ENCODE peak calls at places on chromosomes 5 and 9, in four cellular contexts. B, I, P and W are unnamed samples. For H3K36me3, the result is how much of the 10 kb centered on the place peaks cover.

GRCh38 chr5:158541535-158541934 is 558.2 kb downstream of the EBF1 start:
- DNase-seq in I (no peak), B (no peak), P (no peak), W (no peak)

GRCh38 chr9:16328349-16328748 is 542.1 kb downstream of the BNC2 start:
- DNase-seq in I (no peak), B (no peak), P (no peak), W (no peak)

GRCh38 chr9:86549920-86550319 is 195.7 kb upstream of the TUT7 start:
- DNase-seq in P (no peak), B (no peak), I (no peak), W (no peak)

GRCh38 chr5:68303038-68303738 is 87.6 kb downstream of the PIK3R1 start:
- DNase-seq in P (no peak), I (peak), B (no peak), W (no peak)

GRCh38 chr5:158277276-158277675 is 418.3 kb upstream of the CLINT1 start:
- DNase-seq in P (no peak), B (no peak), I (no peak), W (no peak)

GRCh38 chr9:23005061-23005690 is 558.6 kb downstream of the DMRTA1 start:
- DNase-seq in I (no peak), P (no peak), B (no peak), W (no peak)

GRCh38 chr5:43019615-43020293 is 20.4 kb downstream of the ANXA2R start:
- DNase-seq in B (peak), P (no peak), I (no peak), W (no peak)

GRCh38 chr5:1771149-1772065 is 28.2 kb downstream of the MRPL36 start:
- DNase-seq in I (no peak), B (no peak), P (no peak), W (no peak)

GRCh38 chr5:109612278-109612905 is 77.3 kb upstream of the MAN2A1 start:
- DNase-seq in P (no peak), I (no peak), B (peak), W (no peak)

GRCh38 chr9:70639853-70640814 is 225.7 kb upstream of the KLF9 start:
- DNase-seq in B (peak), P (no peak), I (peak), W (no peak)

GRCh38 chr5:109829331-109829730 is 139.6 kb downstream of the MAN2A1 start:
- DNase-seq in I (no peak), B (no peak), P (no peak), W (no peak)

GRCh38 chr5:25649628-25650265 is 1005.0 kb upstream of the CDH10 start:
- DNase-seq in B (no peak), P (no peak), I (no peak), W (no peak)

GRCh38 chr5:114361724-114362196 is at the start of gene KCNN2:
- DNase-seq in I (peak), P (no peak), B (peak), W (no peak)

GRCh38 chr9:128628471-128629048 is 28.1 kb downstream of the DYNC2I2 start:
- DNase-seq in I (no peak), B (no peak), P (peak), W (peak)

DNA sequence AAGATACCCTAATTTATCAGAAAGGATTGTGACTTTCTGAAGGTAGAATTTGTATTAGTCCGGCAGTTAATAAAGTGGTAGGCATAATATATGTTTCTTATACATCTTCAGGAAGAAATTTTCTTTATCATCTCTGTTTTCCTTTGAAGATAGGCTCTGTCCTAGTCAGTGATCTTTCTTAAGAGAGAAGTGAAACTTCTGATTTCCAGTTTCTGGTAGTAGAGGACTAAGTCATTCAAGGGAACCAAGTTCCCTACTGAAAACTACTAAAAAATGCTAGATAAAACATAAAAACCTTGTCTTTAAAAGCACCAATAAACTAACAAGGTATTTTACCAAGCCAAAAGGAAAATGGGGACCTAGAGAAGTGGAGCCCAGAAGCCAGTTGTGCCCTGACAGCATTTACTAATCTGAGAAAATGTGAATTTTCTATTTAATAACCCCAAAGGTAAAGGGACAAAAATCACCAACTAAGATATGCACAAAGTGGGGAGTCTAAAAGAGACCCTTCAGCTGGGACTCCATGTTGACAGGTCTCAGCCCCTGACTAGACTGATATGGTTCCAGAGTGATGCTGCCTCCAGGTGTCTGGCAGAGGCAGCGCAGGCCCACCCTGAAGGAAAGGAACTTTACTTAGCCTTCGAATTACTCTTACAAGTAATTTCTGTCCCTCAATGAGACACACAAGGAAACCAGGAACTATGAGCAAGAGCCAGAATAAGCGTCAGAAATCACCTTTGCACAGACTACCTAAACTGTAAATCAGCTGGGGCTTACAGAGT is 72.7 kb downstream of the FAM78A start:
- DNase-seq in P (no peak), I (no peak), B (no peak), W (no peak)
- TF ChIP-seq CTCF in P (no peak), I (no peak), B (peak), W (no peak)

DNA sequence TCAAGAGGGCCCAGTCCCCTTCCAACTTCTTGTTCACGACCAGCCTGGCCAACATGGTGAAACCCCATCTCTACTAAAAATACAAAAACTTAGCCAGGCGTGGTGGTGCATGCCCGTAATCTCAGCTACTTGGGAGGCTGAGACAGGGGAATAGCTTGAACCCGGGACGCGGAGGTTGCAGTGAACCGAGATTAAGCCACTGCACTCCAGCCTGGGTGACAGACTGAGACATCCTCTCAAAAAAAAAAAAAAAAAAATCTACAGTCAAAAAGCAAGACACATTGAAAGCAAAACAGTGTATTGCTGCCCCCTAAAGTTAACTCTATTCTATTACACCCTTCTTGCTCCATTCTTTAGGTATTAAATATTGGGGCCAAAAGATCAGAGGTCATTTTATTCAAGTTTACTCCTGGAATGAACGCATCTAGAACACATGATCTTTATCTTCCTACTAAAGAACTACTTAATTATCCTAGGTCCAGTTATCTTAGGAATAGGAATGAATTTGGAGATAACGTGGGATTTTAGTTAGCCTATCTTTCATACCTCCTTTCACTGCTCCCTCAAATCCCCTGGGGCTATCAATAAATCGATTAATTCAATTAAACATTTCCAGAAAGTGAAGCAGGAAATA is 2.4 kb downstream of the ATG12 start:
- DNase-seq in B (peak), P (peak), I (peak), W (no peak)
- H3K36me3 ChIP-seq in B (under half), P (under half), I (under half), W (under half)

GRCh38 chr5:176806137-176806536 is 4.2 kb upstream of the UNC5A start:
- DNase-seq in B (no peak), P (no peak), I (no peak), W (no peak)

GRCh38 chr5:176802116-176802784 is 8.1 kb upstream of the UNC5A start:
- DNase-seq in P (no peak), I (no peak), B (no peak), W (no peak)

GRCh38 chr5:176800024-176800423 is 10.3 kb upstream of the UNC5A start:
- DNase-seq in P (no peak), B (no peak), I (no peak), W (no peak)

GRCh38 chr5:176803027-176803942 is 7.1 kb upstream of the UNC5A start:
- DNase-seq in I (no peak), P (no peak), B (peak), W (no peak)

GRCh38 chr5:176803943-176804498 is 6.3 kb upstream of the UNC5A start:
- DNase-seq in P (no peak), B (no peak), I (peak), W (no peak)
- TF ChIP-seq CTCF in P (no peak), B (no peak), I (no peak), W (no peak)

DNA sequence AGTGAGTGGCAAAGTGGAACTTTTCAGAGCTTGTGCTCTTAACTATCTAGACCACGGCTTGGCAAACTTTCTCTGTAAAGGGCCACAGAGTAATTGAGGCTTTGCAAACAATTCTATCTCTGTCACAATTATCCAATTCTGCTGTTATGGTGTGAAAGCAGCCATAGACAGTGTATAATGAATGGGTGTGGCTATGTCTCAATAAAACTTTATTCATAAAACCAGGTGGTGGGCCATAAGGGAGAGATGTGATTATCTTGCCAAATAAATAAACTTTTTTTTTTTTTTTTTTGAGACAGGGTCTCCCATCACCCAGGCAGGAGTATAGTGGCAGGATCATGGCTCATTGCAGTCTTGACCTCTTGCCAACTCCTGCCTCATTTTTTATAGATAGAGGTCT is 78.7 kb upstream of the GNA14 start:
- DNase-seq in B (no peak), P (no peak), I (no peak), W (no peak)
- H3K36me3 ChIP-seq in B (under half), P (under half), I (under half), W (under half)

GRCh38 chr9:120619751-120620655 is 40.0 kb upstream of the CDK5RAP2 start:
- DNase-seq in I (peak), B (peak), P (peak), W (peak)
- TF ChIP-seq CTCF in I (peak), B (peak), P (peak), W (peak)

GRCh38 chr9:123216387-123216786 is 52.0 kb downstream of the STRBP start:
- DNase-seq in P (no peak), B (no peak), I (no peak), W (no peak)
- H3K36me3 ChIP-seq in P (under half), B (under half), I (under half), W (under half)

GRCh38 chr5:71658916-71659661 is 60.0 kb upstream of the CARTPT start:
- DNase-seq in B (peak), I (no peak), P (no peak), W (no peak)
- TF ChIP-seq CTCF in B (peak), I (no peak), P (no peak), W (no peak)

GRCh38 chr5:131268758-131269370 is 5.0 kb downstream of the CDC42SE2 start:
- DNase-seq in P (no peak), B (no peak), I (no peak), W (no peak)
- H3K36me3 ChIP-seq in P (under half), B (under half), I (under half), W (under half)

DNA sequence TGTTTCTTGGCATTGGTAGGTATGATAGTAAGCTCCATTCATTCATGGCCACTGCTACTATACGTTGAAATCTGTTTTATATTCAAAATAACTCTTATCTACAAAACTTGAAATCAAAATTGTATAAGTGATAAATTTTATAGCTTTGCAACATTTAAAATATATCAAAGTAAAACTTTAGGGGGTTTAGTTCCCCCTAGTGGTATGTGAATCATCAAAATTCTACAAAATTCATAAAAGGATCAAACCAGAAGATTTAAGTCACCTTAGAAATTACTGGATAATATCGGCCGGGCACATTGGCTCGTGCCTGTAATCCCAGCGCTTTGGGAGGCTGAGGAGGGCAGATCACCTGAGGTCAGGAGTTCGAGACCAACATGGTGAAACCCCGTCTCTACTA is 243.0 kb upstream of the CDH18 start:
- DNase-seq in B (no peak), P (no peak), I (no peak), W (no peak)
- TF ChIP-seq CTCF in B (no peak), P (no peak), I (no peak), W (no peak)

GRCh38 chr9:131484051-131484445 is 18.7 kb upstream of the POMT1 start:
- DNase-seq in P (no peak), B (no peak), I (no peak), W (no peak)
- H3K36me3 ChIP-seq in P (half or more), B (half or more), I (under half), W (half or more)